ENCODE peak calls at places on chromosomes 12 and 14, in eight cellular contexts. One of them, this sample, is unnamed.

GRCh38 chr12:51863921-51864700 is 15.6 kb upstream of the FIGNL2 start:
- DNase-seq in upper lobe of left lung: peak; percentile 82
- DNase-seq in OCI-LY7: no peak
- DNase-seq in body of pancreas: no peak
- DNase-seq in CD4-positive, CD25-positive, alpha-beta regulatory T cell: no peak
- DNase-seq in fibroblast of lung: no peak
- DNase-seq in keratinocyte: no peak
- DNase-seq in right atrium auricular region: no peak
- DNase-seq in this sample: no peak

GRCh38 chr12:130702966-130703732 is 12.9 kb downstream of the RIMBP2 start:
- DNase-seq in right atrium auricular region: no peak
- DNase-seq in body of pancreas: no peak
- DNase-seq in CD4-positive, CD25-positive, alpha-beta regulatory T cell: no peak
- DNase-seq in OCI-LY7: no peak
- DNase-seq in upper lobe of left lung: peak; percentile 46
- DNase-seq in fibroblast of lung: no peak
- DNase-seq in keratinocyte: no peak
- DNase-seq in this sample: no peak

GRCh38 chr14:77707355-77707723 is 484 bp downstream of the ALKBH1 start:
- DNase-seq in body of pancreas: peak; percentile 13
- DNase-seq in right atrium auricular region: no peak
- DNase-seq in upper lobe of left lung: no peak
- DNase-seq in fibroblast of lung: peak; percentile 60
- DNase-seq in OCI-LY7: peak; percentile 23
- DNase-seq in CD4-positive, CD25-positive, alpha-beta regulatory T cell: no peak
- DNase-seq in keratinocyte: no peak
- DNase-seq in this sample: peak; percentile 55

GRCh38 chr14:101002738-101003137 is 99.2 kb upstream of the RTL1 start:
- DNase-seq in body of pancreas: no peak
- DNase-seq in CD4-positive, CD25-positive, alpha-beta regulatory T cell: no peak
- DNase-seq in upper lobe of left lung: no peak
- DNase-seq in keratinocyte: no peak
- DNase-seq in right atrium auricular region: no peak
- DNase-seq in OCI-LY7: no peak
- DNase-seq in fibroblast of lung: no peak
- DNase-seq in this sample: no peak

GRCh38 chr14:54121461-54121860 is 164.8 kb upstream of the BMP4 start:
- DNase-seq in keratinocyte: no peak
- DNase-seq in fibroblast of lung: no peak
- DNase-seq in upper lobe of left lung: no peak
- DNase-seq in right atrium auricular region: no peak
- DNase-seq in body of pancreas: no peak
- DNase-seq in OCI-LY7: no peak
- DNase-seq in CD4-positive, CD25-positive, alpha-beta regulatory T cell: no peak
- DNase-seq in this sample: no peak

GRCh38 chr12:115507951-115508722 is 769.4 kb downstream of the MED13L start:
- DNase-seq in right atrium auricular region: no peak
- DNase-seq in upper lobe of left lung: no peak
- DNase-seq in body of pancreas: peak; percentile 8
- DNase-seq in keratinocyte: no peak
- DNase-seq in OCI-LY7: no peak
- DNase-seq in CD4-positive, CD25-positive, alpha-beta regulatory T cell: no peak
- DNase-seq in fibroblast of lung: no peak
- DNase-seq in this sample: no peak

GRCh38 chr12:121709478-121709890 is 3.1 kb upstream of the TMEM120B start:
- DNase-seq in CD4-positive, CD25-positive, alpha-beta regulatory T cell: no peak
- DNase-seq in keratinocyte: peak; percentile 61
- DNase-seq in fibroblast of lung: peak; percentile 45
- DNase-seq in body of pancreas: peak; percentile 11
- DNase-seq in right atrium auricular region: no peak
- DNase-seq in OCI-LY7: no peak
- DNase-seq in upper lobe of left lung: no peak
- DNase-seq in this sample: no peak

GRCh38 chr14:36520601-36521525 is 831 bp upstream of the NKX2-1 start:
- DNase-seq in right atrium auricular region: no peak
- DNase-seq in OCI-LY7: no peak
- DNase-seq in upper lobe of left lung: peak; percentile 90
- DNase-seq in keratinocyte: no peak
- DNase-seq in CD4-positive, CD25-positive, alpha-beta regulatory T cell: no peak
- DNase-seq in body of pancreas: peak; percentile 40
- DNase-seq in fibroblast of lung: peak; percentile 11
- DNase-seq in this sample: peak; percentile 46

GRCh38 chr14:99520571-99521081 is 39.4 kb downstream of the CCNK start:
- DNase-seq in right atrium auricular region: no peak
- DNase-seq in body of pancreas: no peak
- DNase-seq in keratinocyte: no peak
- DNase-seq in upper lobe of left lung: peak; percentile 74
- DNase-seq in OCI-LY7: no peak
- DNase-seq in fibroblast of lung: no peak
- DNase-seq in CD4-positive, CD25-positive, alpha-beta regulatory T cell: no peak
- DNase-seq in this sample: no peak

GRCh38 chr12:9340422-9341259 is 132.4 kb upstream of the PZP start:
- DNase-seq in keratinocyte: no peak
- DNase-seq in body of pancreas: no peak
- DNase-seq in OCI-LY7: no peak
- DNase-seq in right atrium auricular region: no peak
- DNase-seq in fibroblast of lung: peak; percentile 100
- DNase-seq in CD4-positive, CD25-positive, alpha-beta regulatory T cell: no peak
- DNase-seq in upper lobe of left lung: no peak
- DNase-seq in this sample: no peak

GRCh38 chr12:111596985-111597730 is 2.0 kb downstream of the ATXN2 start:
- DNase-seq in OCI-LY7: peak; percentile 59
- DNase-seq in CD4-positive, CD25-positive, alpha-beta regulatory T cell: no peak
- DNase-seq in body of pancreas: peak; percentile 78
- DNase-seq in fibroblast of lung: peak; percentile 62
- DNase-seq in upper lobe of left lung: peak; percentile 47
- DNase-seq in keratinocyte: no peak
- DNase-seq in right atrium auricular region: peak; percentile 62
- DNase-seq in this sample: peak; percentile 68

GRCh38 chr14:87869619-87870583 is 123.1 kb downstream of the GALC start:
- DNase-seq in right atrium auricular region: no peak
- DNase-seq in body of pancreas: no peak
- DNase-seq in CD4-positive, CD25-positive, alpha-beta regulatory T cell: no peak
- DNase-seq in fibroblast of lung: peak; percentile 4
- DNase-seq in OCI-LY7: no peak
- DNase-seq in keratinocyte: peak; percentile 17
- DNase-seq in upper lobe of left lung: no peak
- DNase-seq in this sample: no peak

GRCh38 chr14:49641697-49642129 is 6.7 kb upstream of the DNAAF2 start:
- DNase-seq in right atrium auricular region: no peak
- DNase-seq in keratinocyte: no peak
- DNase-seq in upper lobe of left lung: no peak
- DNase-seq in fibroblast of lung: peak; percentile 23
- DNase-seq in body of pancreas: peak; percentile 91
- DNase-seq in CD4-positive, CD25-positive, alpha-beta regulatory T cell: no peak
- DNase-seq in OCI-LY7: no peak
- DNase-seq in this sample: peak; percentile 89

GRCh38 chr12:123983822-123984485 is 10.9 kb downstream of the ZNF664 start:
- DNase-seq in CD4-positive, CD25-positive, alpha-beta regulatory T cell: peak; percentile 16
- DNase-seq in keratinocyte: no peak
- DNase-seq in upper lobe of left lung: no peak
- DNase-seq in right atrium auricular region: no peak
- DNase-seq in fibroblast of lung: peak; percentile 81
- DNase-seq in OCI-LY7: peak; percentile 76
- DNase-seq in body of pancreas: peak; percentile 57
- DNase-seq in this sample: peak; percentile 47

GRCh38 chr12:119171691-119172090 is 7.0 kb upstream of the HSPB8 start:
- DNase-seq in OCI-LY7: no peak
- DNase-seq in body of pancreas: no peak
- DNase-seq in CD4-positive, CD25-positive, alpha-beta regulatory T cell: no peak
- DNase-seq in right atrium auricular region: no peak
- DNase-seq in keratinocyte: no peak
- DNase-seq in upper lobe of left lung: no peak
- DNase-seq in fibroblast of lung: no peak
- DNase-seq in this sample: no peak

GRCh38 chr12:127943481-127944210 is 323.3 kb upstream of the TMEM132C start:
- DNase-seq in fibroblast of lung: no peak
- DNase-seq in body of pancreas: no peak
- DNase-seq in CD4-positive, CD25-positive, alpha-beta regulatory T cell: no peak
- DNase-seq in keratinocyte: no peak
- DNase-seq in OCI-LY7: no peak
- DNase-seq in right atrium auricular region: no peak
- DNase-seq in upper lobe of left lung: no peak
- DNase-seq in this sample: peak; percentile 71

GRCh38 chr12:54925319-54925718 is 59.2 kb downstream of the TESPA1 start:
- DNase-seq in fibroblast of lung: no peak
- DNase-seq in body of pancreas: no peak
- DNase-seq in CD4-positive, CD25-positive, alpha-beta regulatory T cell: no peak
- DNase-seq in OCI-LY7: no peak
- DNase-seq in right atrium auricular region: no peak
- DNase-seq in keratinocyte: no peak
- DNase-seq in upper lobe of left lung: no peak
- DNase-seq in this sample: no peak

GRCh38 chr12:45585522-45586230 is 143.8 kb upstream of the ARID2 start:
- DNase-seq in CD4-positive, CD25-positive, alpha-beta regulatory T cell: no peak
- DNase-seq in OCI-LY7: no peak
- DNase-seq in body of pancreas: no peak
- DNase-seq in fibroblast of lung: no peak
- DNase-seq in right atrium auricular region: no peak
- DNase-seq in keratinocyte: no peak
- DNase-seq in upper lobe of left lung: peak; percentile 72
- DNase-seq in this sample: no peak

GRCh38 chr12:46403732-46404097 is 31.1 kb upstream of the SLC38A2 start:
- DNase-seq in CD4-positive, CD25-positive, alpha-beta regulatory T cell: no peak
- DNase-seq in body of pancreas: no peak
- DNase-seq in OCI-LY7: no peak
- DNase-seq in right atrium auricular region: no peak
- DNase-seq in keratinocyte: no peak
- DNase-seq in fibroblast of lung: no peak
- DNase-seq in upper lobe of left lung: no peak
- DNase-seq in this sample: no peak

DNA sequence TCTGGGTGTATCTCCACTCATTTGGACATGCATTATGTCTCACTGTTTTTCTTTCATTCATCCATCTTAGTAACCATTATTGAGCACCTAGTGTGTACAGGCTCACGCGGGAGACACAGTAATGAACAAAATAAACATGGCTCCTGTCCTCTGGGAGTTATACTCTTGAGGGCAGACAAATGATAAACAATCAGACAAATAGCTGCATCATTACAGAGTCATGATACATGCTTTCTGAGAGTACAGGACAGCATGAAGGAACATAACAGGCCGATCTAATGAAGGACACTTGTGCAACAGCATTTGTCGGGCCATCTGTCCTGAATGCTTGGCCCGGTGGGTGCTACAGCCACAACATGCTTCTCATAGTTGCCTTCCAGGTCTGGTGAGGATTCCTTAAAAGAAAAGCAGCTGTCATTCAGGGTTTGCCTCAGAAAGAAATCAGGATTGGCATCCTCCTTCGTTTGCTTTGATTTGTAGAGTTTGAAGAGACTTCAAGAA is 77.2 kb upstream of the EGLN3 start:
- DNase-seq in keratinocyte: no peak
- DNase-seq in right atrium auricular region: no peak
- DNase-seq in OCI-LY7: no peak
- DNase-seq in fibroblast of lung: no peak
- DNase-seq in upper lobe of left lung: no peak
- DNase-seq in CD4-positive, CD25-positive, alpha-beta regulatory T cell: no peak
- DNase-seq in body of pancreas: no peak
- DNase-seq in this sample: no peak
- H3K4me1 ChIP-seq in keratinocyte: no peaks in the 10 kb centered on the region
- H3K4me1 ChIP-seq in right atrium auricular region: no peaks in the 10 kb centered on the region
- H3K4me1 ChIP-seq in OCI-LY7: no peaks in the 10 kb centered on the region
- H3K4me1 ChIP-seq in fibroblast of lung: peaks cover 2% of the 10 kb centered on the region
- H3K4me1 ChIP-seq in upper lobe of left lung: no peaks in the 10 kb centered on the region
- H3K4me1 ChIP-seq in CD4-positive, CD25-positive, alpha-beta regulatory T cell: no peaks in the 10 kb centered on the region
- H3K4me1 ChIP-seq in body of pancreas: no peaks in the 10 kb centered on the region
- H3K4me1 ChIP-seq in this sample: no peaks in the 10 kb centered on the region

DNA sequence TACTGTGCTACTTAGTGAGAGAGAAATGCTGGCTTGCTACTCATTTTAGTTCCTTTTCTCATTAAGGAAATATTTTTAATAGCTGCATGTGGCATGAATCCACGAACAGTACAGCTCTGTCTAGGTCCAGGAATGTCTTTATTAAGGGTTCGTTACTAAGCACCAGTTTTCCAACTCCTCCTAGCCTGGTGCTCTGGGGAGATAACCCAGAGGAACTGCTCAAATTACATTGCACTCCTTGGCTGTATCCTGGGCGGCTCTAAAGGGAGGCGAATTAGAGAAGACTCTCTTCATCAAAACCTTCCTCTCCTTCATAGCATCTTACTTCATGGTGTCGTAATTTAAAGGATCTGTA is 101.3 kb downstream of the PPM1A start:
- DNase-seq in upper lobe of left lung: no peak
- DNase-seq in body of pancreas: no peak
- DNase-seq in keratinocyte: no peak
- DNase-seq in CD4-positive, CD25-positive, alpha-beta regulatory T cell: no peak
- DNase-seq in OCI-LY7: no peak
- DNase-seq in fibroblast of lung: no peak
- DNase-seq in right atrium auricular region: no peak
- DNase-seq in this sample: no peak
- H3K4me3 ChIP-seq in upper lobe of left lung: no peak overlapping the region
- H3K4me3 ChIP-seq in body of pancreas: no peak overlapping the region
- H3K4me3 ChIP-seq in keratinocyte: no peak overlapping the region
- H3K4me3 ChIP-seq in CD4-positive, CD25-positive, alpha-beta regulatory T cell: no peak overlapping the region
- H3K4me3 ChIP-seq in OCI-LY7: no peak overlapping the region
- H3K4me3 ChIP-seq in fibroblast of lung: no peak overlapping the region
- H3K4me3 ChIP-seq in right atrium auricular region: no peak overlapping the region
- H3K4me3 ChIP-seq in this sample: no peak overlapping the region

GRCh38 chr12:41888285-41888684 is 256.4 kb downstream of the GXYLT1 start:
- DNase-seq in fibroblast of lung: no peak
- DNase-seq in keratinocyte: no peak
- DNase-seq in CD4-positive, CD25-positive, alpha-beta regulatory T cell: no peak
- DNase-seq in OCI-LY7: no peak
- DNase-seq in right atrium auricular region: no peak
- DNase-seq in upper lobe of left lung: no peak
- DNase-seq in body of pancreas: no peak
- DNase-seq in this sample: no peak

GRCh38 chr12:41893491-41893890 is 251.2 kb downstream of the GXYLT1 start:
- DNase-seq in CD4-positive, CD25-positive, alpha-beta regulatory T cell: no peak
- DNase-seq in upper lobe of left lung: no peak
- DNase-seq in keratinocyte: no peak
- DNase-seq in right atrium auricular region: no peak
- DNase-seq in body of pancreas: no peak
- DNase-seq in fibroblast of lung: no peak
- DNase-seq in OCI-LY7: no peak
- DNase-seq in this sample: no peak

DNA sequence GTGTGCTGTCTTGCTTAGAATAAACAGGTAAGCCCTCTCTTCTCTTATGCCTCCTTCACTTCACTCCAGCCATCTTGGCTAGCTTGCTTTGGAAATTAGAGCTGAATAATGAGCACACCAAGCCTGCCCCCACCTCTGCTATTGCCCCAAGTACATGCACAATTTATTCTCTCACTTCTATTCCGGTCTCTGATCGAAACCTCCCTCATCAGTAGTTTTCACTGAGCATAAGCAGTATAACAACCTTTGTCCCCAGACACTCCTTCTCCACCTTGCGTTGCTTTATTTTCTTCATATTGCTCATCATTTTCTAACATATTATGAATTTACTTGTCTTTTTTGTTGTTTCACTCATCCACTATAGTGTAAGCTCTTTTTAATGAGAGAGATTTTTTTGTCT is 253.4 kb downstream of the GXYLT1 start:
- DNase-seq in fibroblast of lung: no peak
- DNase-seq in CD4-positive, CD25-positive, alpha-beta regulatory T cell: no peak
- DNase-seq in right atrium auricular region: no peak
- DNase-seq in OCI-LY7: no peak
- DNase-seq in body of pancreas: no peak
- DNase-seq in keratinocyte: no peak
- DNase-seq in upper lobe of left lung: no peak
- DNase-seq in this sample: no peak
- H3K4me1 ChIP-seq in fibroblast of lung: no peaks in the 10 kb centered on the region
- H3K4me1 ChIP-seq in CD4-positive, CD25-positive, alpha-beta regulatory T cell: no peaks in the 10 kb centered on the region
- H3K4me1 ChIP-seq in right atrium auricular region: no peaks in the 10 kb centered on the region
- H3K4me1 ChIP-seq in OCI-LY7: no peaks in the 10 kb centered on the region
- H3K4me1 ChIP-seq in body of pancreas: no peaks in the 10 kb centered on the region
- H3K4me1 ChIP-seq in keratinocyte: no peaks in the 10 kb centered on the region
- H3K4me1 ChIP-seq in upper lobe of left lung: no peaks in the 10 kb centered on the region
- H3K4me1 ChIP-seq in this sample: no peaks in the 10 kb centered on the region

GRCh38 chr12:33670284-33670683 is 230.7 kb upstream of the SYT10 start:
- DNase-seq in right atrium auricular region: no peak
- DNase-seq in keratinocyte: no peak
- DNase-seq in fibroblast of lung: no peak
- DNase-seq in OCI-LY7: no peak
- DNase-seq in upper lobe of left lung: no peak
- DNase-seq in CD4-positive, CD25-positive, alpha-beta regulatory T cell: no peak
- DNase-seq in body of pancreas: no peak
- DNase-seq in this sample: no peak
- H3K4me3 ChIP-seq in right atrium auricular region: no peak overlapping the region
- H3K4me3 ChIP-seq in keratinocyte: no peak overlapping the region
- H3K4me3 ChIP-seq in fibroblast of lung: no peak overlapping the region
- H3K4me3 ChIP-seq in OCI-LY7: no peak overlapping the region
- H3K4me3 ChIP-seq in upper lobe of left lung: no peak overlapping the region
- H3K4me3 ChIP-seq in CD4-positive, CD25-positive, alpha-beta regulatory T cell: no peak overlapping the region
- H3K4me3 ChIP-seq in body of pancreas: no peak overlapping the region
- H3K4me3 ChIP-seq in this sample: no peak overlapping the region